ENCODE peak calls at places on chromosomes 13 and 19, in seven cellular contexts. L is ELR; R is NCI-H524; F is CD4-positive, alpha-beta T cell; C is HuH-7.5; K is stimulated activated CD4-positive, alpha-beta T cell treated with anti-CD3 and anti-CD28 coated beads, Interleukin-2, amount 100 ng/mL, for 24 hours; V is tibial artery. I is an unnamed sample.

GRCh38 chr19:43313711-43314495 is 39.6 kb upstream of the CD177 start:
- DNase-seq in L (no peak), R (no peak), F (no peak), C (no peak), K (no peak), V (no peak), I (no peak)

GRCh38 chr13:45439781-45440462 is 21.7 kb upstream of the SLC25A30 start:
- DNase-seq in L (no peak), R (no peak), F (no peak), C (no peak), K (no peak), V (no peak), I (no peak)

GRCh38 chr13:63541336-63541735 is 2125.7 kb upstream of the PCDH20 start:
- DNase-seq in L (no peak), R (no peak), F (no peak), C (no peak), K (no peak), V (no peak), I (no peak)

GRCh38 chr19:17079710-17080440 is 4.3 kb downstream of the MYO9B start:
- DNase-seq in L (peak), R (no peak), F (peak), C (no peak), K (peak), V (peak), I (peak)

GRCh38 chr13:113918981-113919646 is 54.8 kb downstream of the C13orf46 start:
- DNase-seq in L (no peak), R (no peak), F (no peak), C (no peak), K (no peak), V (peak), I (no peak)

GRCh38 chr13:33794576-33794975 is 23.4 kb upstream of the RFC3 start:
- DNase-seq in L (no peak), R (no peak), F (no peak), C (no peak), K (no peak), V (no peak), I (peak)

GRCh38 chr19:19296953-19297689 is 23.2 kb downstream of the SUGP1 start:
- DNase-seq in L (no peak), R (no peak), F (no peak), C (no peak), K (no peak), V (no peak), I (no peak)

GRCh38 chr13:110340812-110341444 is 33.8 kb downstream of the COL4A2 start:
- DNase-seq in L (peak), R (no peak), F (peak), C (no peak), K (peak), V (peak), I (peak)

GRCh38 chr19:34504809-34505291 is 23.3 kb downstream of the WTIP start:
- DNase-seq in L (no peak), R (no peak), F (no peak), C (no peak), K (no peak), V (no peak), I (no peak)

GRCh38 chr13:20882206-20882605 is 20.3 kb downstream of the XPO4 start:
- DNase-seq in L (peak), R (peak), F (no peak), C (no peak), K (no peak), V (no peak), I (no peak)

GRCh38 chr19:21084343-21084742 is 2.3 kb downstream of the ZNF714 start:
- DNase-seq in L (peak), R (peak), F (no peak), C (no peak), K (no peak), V (no peak), I (no peak)

GRCh38 chr19:28636706-28637105 is 576.2 kb downstream of the UQCRFS1 start:
- DNase-seq in L (no peak), R (no peak), F (no peak), C (no peak), K (no peak), V (no peak), I (no peak)

GRCh38 chr19:13149628-13150186 is 468 bp downstream of the STX10 start:
- DNase-seq in L (peak), R (no peak), F (no peak), C (peak), K (peak), V (peak), I (peak)

GRCh38 chr19:45074744-45075143 is 1.5 kb downstream of the ZNF296 start:
- DNase-seq in L (no peak), R (no peak), F (no peak), C (no peak), K (no peak), V (no peak), I (no peak)

I was measured in endothelial cell of umbilical vein.